ENCODE peak calls at places on chromosomes 12 and 14, in nine cellular contexts. One of them, this sample, is unnamed.

GRCh38 chr14:39230416-39230815 is 3.3 kb upstream of the MIA2 start:
- DNase-seq in A172: no peak
- DNase-seq in amniotic stem cell: no peak
- DNase-seq in choroid plexus epithelial cell: no peak
- DNase-seq in suprapubic skin: no peak
- DNase-seq in HS-5: no peak
- DNase-seq in GM12891: no peak
- DNase-seq in SK-N-MC: no peak
- DNase-seq in iPS DF 19.7: no peak
- DNase-seq in this sample: no peak

GRCh38 chr12:123267991-123268843 is 3.4 kb downstream of the CDK2AP1 start:
- DNase-seq in A172: no peak
- DNase-seq in amniotic stem cell: no peak
- DNase-seq in choroid plexus epithelial cell: no peak
- DNase-seq in suprapubic skin: no peak
- DNase-seq in HS-5: no peak
- DNase-seq in GM12891: no peak
- DNase-seq in SK-N-MC: no peak
- DNase-seq in iPS DF 19.7: no peak
- DNase-seq in this sample: no peak

GRCh38 chr12:92403210-92404175 is 257.8 kb upstream of the BTG1 start:
- DNase-seq in A172: no peak
- DNase-seq in amniotic stem cell: no peak
- DNase-seq in choroid plexus epithelial cell: peak; percentile 12
- DNase-seq in suprapubic skin: no peak
- DNase-seq in HS-5: no peak
- DNase-seq in GM12891: peak; percentile 20
- DNase-seq in SK-N-MC: no peak
- DNase-seq in iPS DF 19.7: no peak
- DNase-seq in this sample: no peak

GRCh38 chr12:131345521-131346436 is 365.1 kb upstream of the SFSWAP start:
- DNase-seq in A172: no peak
- DNase-seq in amniotic stem cell: no peak
- DNase-seq in choroid plexus epithelial cell: no peak
- DNase-seq in suprapubic skin: no peak
- DNase-seq in HS-5: no peak
- DNase-seq in GM12891: no peak
- DNase-seq in SK-N-MC: no peak
- DNase-seq in iPS DF 19.7: no peak
- DNase-seq in this sample: no peak

GRCh38 chr12:3698218-3698974 is 54.5 kb downstream of the CRACR2A start:
- DNase-seq in A172: peak; percentile 79
- DNase-seq in amniotic stem cell: peak; percentile 86
- DNase-seq in choroid plexus epithelial cell: peak; percentile 96
- DNase-seq in suprapubic skin: no peak
- DNase-seq in HS-5: peak; percentile 94
- DNase-seq in GM12891: no peak
- DNase-seq in SK-N-MC: no peak
- DNase-seq in iPS DF 19.7: no peak
- DNase-seq in this sample: no peak

GRCh38 chr12:113786107-113786506 is 180.0 kb downstream of the RBM19 start:
- DNase-seq in A172: no peak
- DNase-seq in amniotic stem cell: no peak
- DNase-seq in choroid plexus epithelial cell: no peak
- DNase-seq in suprapubic skin: no peak
- DNase-seq in HS-5: no peak
- DNase-seq in GM12891: no peak
- DNase-seq in SK-N-MC: no peak
- DNase-seq in iPS DF 19.7: no peak
- DNase-seq in this sample: no peak

GRCh38 chr12:48811454-48812090 is 6.7 kb upstream of the CACNB3 start:
- DNase-seq in A172: no peak
- DNase-seq in amniotic stem cell: no peak
- DNase-seq in choroid plexus epithelial cell: peak; percentile 36
- DNase-seq in suprapubic skin: no peak
- DNase-seq in HS-5: no peak
- DNase-seq in GM12891: no peak
- DNase-seq in SK-N-MC: no peak
- DNase-seq in iPS DF 19.7: no peak
- DNase-seq in this sample: no peak

GRCh38 chr14:95649230-95649629 is 37.0 kb upstream of the TCL1B start:
- DNase-seq in A172: no peak
- DNase-seq in amniotic stem cell: no peak
- DNase-seq in choroid plexus epithelial cell: no peak
- DNase-seq in suprapubic skin: no peak
- DNase-seq in HS-5: no peak
- DNase-seq in GM12891: no peak
- DNase-seq in SK-N-MC: no peak
- DNase-seq in iPS DF 19.7: no peak
- DNase-seq in this sample: no peak

GRCh38 chr12:104458645-104459555 is 2.2 kb downstream of the CHST11 start:
- DNase-seq in A172: no peak
- DNase-seq in amniotic stem cell: no peak
- DNase-seq in choroid plexus epithelial cell: peak; percentile 31
- DNase-seq in suprapubic skin: no peak
- DNase-seq in HS-5: no peak
- DNase-seq in GM12891: no peak
- DNase-seq in SK-N-MC: no peak
- DNase-seq in iPS DF 19.7: no peak
- DNase-seq in this sample: no peak

GRCh38 chr12:69388371-69388770 is 28.8 kb downstream of the YEATS4 start:
- DNase-seq in A172: peak; percentile 46
- DNase-seq in amniotic stem cell: peak; percentile 20
- DNase-seq in choroid plexus epithelial cell: peak; percentile 89
- DNase-seq in suprapubic skin: no peak
- DNase-seq in HS-5: peak; percentile 33
- DNase-seq in GM12891: no peak
- DNase-seq in SK-N-MC: peak; percentile 73
- DNase-seq in iPS DF 19.7: no peak
- DNase-seq in this sample: peak; percentile 72

GRCh38 chr14:58822856-58823255 is 185.1 kb downstream of the DACT1 start:
- DNase-seq in A172: no peak
- DNase-seq in amniotic stem cell: no peak
- DNase-seq in choroid plexus epithelial cell: no peak
- DNase-seq in suprapubic skin: no peak
- DNase-seq in HS-5: no peak
- DNase-seq in GM12891: no peak
- DNase-seq in SK-N-MC: no peak
- DNase-seq in iPS DF 19.7: no peak
- DNase-seq in this sample: no peak

GRCh38 chr12:63937381-63938168 is 93.1 kb downstream of the SRGAP1 start:
- DNase-seq in A172: no peak
- DNase-seq in amniotic stem cell: no peak
- DNase-seq in choroid plexus epithelial cell: no peak
- DNase-seq in suprapubic skin: no peak
- DNase-seq in HS-5: no peak
- DNase-seq in GM12891: no peak
- DNase-seq in SK-N-MC: no peak
- DNase-seq in iPS DF 19.7: no peak
- DNase-seq in this sample: no peak

GRCh38 chr12:95335948-95336347 is 118.3 kb downstream of the VEZT start:
- DNase-seq in A172: no peak
- DNase-seq in amniotic stem cell: no peak
- DNase-seq in choroid plexus epithelial cell: no peak
- DNase-seq in suprapubic skin: no peak
- DNase-seq in HS-5: no peak
- DNase-seq in GM12891: no peak
- DNase-seq in SK-N-MC: no peak
- DNase-seq in iPS DF 19.7: no peak
- DNase-seq in this sample: no peak

GRCh38 chr12:112340983-112341840 is 41.0 kb downstream of the HECTD4 start:
- DNase-seq in A172: no peak
- DNase-seq in amniotic stem cell: no peak
- DNase-seq in choroid plexus epithelial cell: no peak
- DNase-seq in suprapubic skin: no peak
- DNase-seq in HS-5: no peak
- DNase-seq in GM12891: no peak
- DNase-seq in SK-N-MC: no peak
- DNase-seq in iPS DF 19.7: no peak
- DNase-seq in this sample: peak; percentile 45

GRCh38 chr12:12823308-12823707 is 10.2 kb downstream of the DDX47 start:
- DNase-seq in A172: peak; percentile 85
- DNase-seq in amniotic stem cell: peak; percentile 7
- DNase-seq in choroid plexus epithelial cell: peak; percentile 83
- DNase-seq in suprapubic skin: no peak
- DNase-seq in HS-5: no peak
- DNase-seq in GM12891: no peak
- DNase-seq in SK-N-MC: no peak
- DNase-seq in iPS DF 19.7: no peak
- DNase-seq in this sample: no peak

GRCh38 chr14:69471916-69472315 is 12.6 kb upstream of the PLEKHD1 start:
- DNase-seq in A172: no peak
- DNase-seq in amniotic stem cell: no peak
- DNase-seq in choroid plexus epithelial cell: no peak
- DNase-seq in suprapubic skin: no peak
- DNase-seq in HS-5: no peak
- DNase-seq in GM12891: no peak
- DNase-seq in SK-N-MC: no peak
- DNase-seq in iPS DF 19.7: no peak
- DNase-seq in this sample: no peak

GRCh38 chr14:103433902-103434563 is 48.8 kb downstream of the MARK3 start:
- DNase-seq in A172: no peak
- DNase-seq in amniotic stem cell: no peak
- DNase-seq in choroid plexus epithelial cell: no peak
- DNase-seq in suprapubic skin: no peak
- DNase-seq in HS-5: no peak
- DNase-seq in GM12891: no peak
- DNase-seq in SK-N-MC: no peak
- DNase-seq in iPS DF 19.7: no peak
- DNase-seq in this sample: no peak

GRCh38 chr12:94041833-94042232 is 106.5 kb upstream of the PLXNC1 start:
- DNase-seq in A172: no peak
- DNase-seq in amniotic stem cell: no peak
- DNase-seq in choroid plexus epithelial cell: no peak
- DNase-seq in suprapubic skin: no peak
- DNase-seq in HS-5: no peak
- DNase-seq in GM12891: no peak
- DNase-seq in SK-N-MC: no peak
- DNase-seq in iPS DF 19.7: no peak
- DNase-seq in this sample: no peak

GRCh38 chr12:4584281-4584680 is 22.3 kb downstream of the DYRK4 start:
- DNase-seq in A172: no peak
- DNase-seq in amniotic stem cell: no peak
- DNase-seq in choroid plexus epithelial cell: no peak
- DNase-seq in suprapubic skin: no peak
- DNase-seq in HS-5: no peak
- DNase-seq in GM12891: no peak
- DNase-seq in SK-N-MC: no peak
- DNase-seq in iPS DF 19.7: no peak
- DNase-seq in this sample: no peak

GRCh38 chr12:54622463-54623183 is 12.1 kb downstream of the LACRT start:
- DNase-seq in A172: no peak
- DNase-seq in amniotic stem cell: no peak
- DNase-seq in choroid plexus epithelial cell: peak; percentile 39
- DNase-seq in suprapubic skin: no peak
- DNase-seq in HS-5: no peak
- DNase-seq in GM12891: no peak
- DNase-seq in SK-N-MC: peak; percentile 84
- DNase-seq in iPS DF 19.7: no peak
- DNase-seq in this sample: peak; percentile 26

GRCh38 chr12:1360812-1361211 is 233.6 kb downstream of the FBXL14 start:
- DNase-seq in A172: peak; percentile 61
- DNase-seq in amniotic stem cell: no peak
- DNase-seq in choroid plexus epithelial cell: peak; percentile 40
- DNase-seq in suprapubic skin: no peak
- DNase-seq in HS-5: peak; percentile 76
- DNase-seq in GM12891: no peak
- DNase-seq in SK-N-MC: no peak
- DNase-seq in iPS DF 19.7: no peak
- DNase-seq in this sample: no peak

GRCh38 chr12:4700621-4701026 is 19.6 kb upstream of the GALNT8 start:
- DNase-seq in A172: no peak
- DNase-seq in amniotic stem cell: no peak
- DNase-seq in choroid plexus epithelial cell: peak; percentile 34
- DNase-seq in suprapubic skin: no peak
- DNase-seq in HS-5: no peak
- DNase-seq in GM12891: no peak
- DNase-seq in SK-N-MC: no peak
- DNase-seq in iPS DF 19.7: no peak
- DNase-seq in this sample: no peak

GRCh38 chr14:72651081-72651480 is 242.8 kb downstream of the DPF3 start:
- DNase-seq in A172: no peak
- DNase-seq in amniotic stem cell: no peak
- DNase-seq in choroid plexus epithelial cell: peak; percentile 55
- DNase-seq in suprapubic skin: no peak
- DNase-seq in HS-5: no peak
- DNase-seq in GM12891: no peak
- DNase-seq in SK-N-MC: no peak
- DNase-seq in iPS DF 19.7: no peak
- DNase-seq in this sample: no peak

GRCh38 chr12:75103822-75104221 is 105.8 kb downstream of the KCNC2 start:
- DNase-seq in A172: no peak
- DNase-seq in amniotic stem cell: no peak
- DNase-seq in choroid plexus epithelial cell: no peak
- DNase-seq in suprapubic skin: no peak
- DNase-seq in HS-5: no peak
- DNase-seq in GM12891: no peak
- DNase-seq in SK-N-MC: no peak
- DNase-seq in iPS DF 19.7: no peak
- DNase-seq in this sample: no peak

GRCh38 chr12:79326663-79327062 is 364.1 kb downstream of the PAWR start:
- DNase-seq in A172: no peak
- DNase-seq in amniotic stem cell: no peak
- DNase-seq in choroid plexus epithelial cell: no peak
- DNase-seq in suprapubic skin: no peak
- DNase-seq in HS-5: no peak
- DNase-seq in GM12891: no peak
- DNase-seq in SK-N-MC: no peak
- DNase-seq in iPS DF 19.7: no peak
- DNase-seq in this sample: no peak

GRCh38 chr14:64692597-64693350 is 11.4 kb upstream of the PLEKHG3 start:
- DNase-seq in A172: peak; percentile 37
- DNase-seq in amniotic stem cell: no peak
- DNase-seq in choroid plexus epithelial cell: no peak
- DNase-seq in suprapubic skin: peak; percentile 52
- DNase-seq in HS-5: no peak
- DNase-seq in GM12891: no peak
- DNase-seq in SK-N-MC: no peak
- DNase-seq in iPS DF 19.7: no peak
- DNase-seq in this sample: no peak

GRCh38 chr14:91336093-91336450 is 81.5 kb downstream of the CCDC88C start:
- DNase-seq in A172: no peak
- DNase-seq in amniotic stem cell: no peak
- DNase-seq in choroid plexus epithelial cell: no peak
- DNase-seq in suprapubic skin: no peak
- DNase-seq in HS-5: no peak
- DNase-seq in GM12891: no peak
- DNase-seq in SK-N-MC: no peak
- DNase-seq in iPS DF 19.7: no peak
- DNase-seq in this sample: no peak

GRCh38 chr14:96095058-96095457 is 55.9 kb downstream of the C14orf132 start:
- DNase-seq in A172: no peak
- DNase-seq in amniotic stem cell: no peak
- DNase-seq in choroid plexus epithelial cell: no peak
- DNase-seq in suprapubic skin: no peak
- DNase-seq in HS-5: no peak
- DNase-seq in GM12891: no peak
- DNase-seq in SK-N-MC: no peak
- DNase-seq in iPS DF 19.7: no peak
- DNase-seq in this sample: no peak

GRCh38 chr14:82725188-82725587 is 1191.5 kb upstream of the SEL1L start:
- DNase-seq in A172: peak; percentile 11
- DNase-seq in amniotic stem cell: no peak
- DNase-seq in choroid plexus epithelial cell: no peak
- DNase-seq in suprapubic skin: no peak
- DNase-seq in HS-5: peak; percentile 54
- DNase-seq in GM12891: no peak
- DNase-seq in SK-N-MC: no peak
- DNase-seq in iPS DF 19.7: no peak
- DNase-seq in this sample: no peak

GRCh38 chr12:27191531-27191930 is 52.6 kb upstream of the STK38L start:
- DNase-seq in A172: no peak
- DNase-seq in amniotic stem cell: no peak
- DNase-seq in choroid plexus epithelial cell: peak; percentile 62
- DNase-seq in suprapubic skin: no peak
- DNase-seq in HS-5: no peak
- DNase-seq in GM12891: no peak
- DNase-seq in SK-N-MC: no peak
- DNase-seq in iPS DF 19.7: no peak
- DNase-seq in this sample: no peak

GRCh38 chr12:123150273-123150803 is 552 bp downstream of the PITPNM2 start:
- DNase-seq in A172: no peak
- DNase-seq in amniotic stem cell: no peak
- DNase-seq in choroid plexus epithelial cell: no peak
- DNase-seq in suprapubic skin: peak; percentile 74
- DNase-seq in HS-5: no peak
- DNase-seq in GM12891: peak; percentile 56
- DNase-seq in SK-N-MC: no peak
- DNase-seq in iPS DF 19.7: no peak
- DNase-seq in this sample: no peak